ENCODE peak calls at places on chromosomes 11 and 22, in four cellular contexts. R is CD4-positive, alpha-beta memory T cell; Z is kidney; U is IMR-90. T is an unnamed sample.

GRCh38 chr11:113874920-113875413 is 405 bp downstream of the USP28 start:
- DNase-seq in U (peak; percentile 35), Z (no peak), R (no peak), T (no peak)

GRCh38 chr11:65646288-65646734 is 8.4 kb downstream of the SIPA1 start:
- DNase-seq in Z (peak; percentile 80), U (no peak), R (no peak), T (no peak)

GRCh38 chr22:20645954-20646353 is 128.0 kb upstream of the SERPIND1 start:
- DNase-seq in U (no peak), R (no peak), Z (no peak), T (no peak)

GRCh38 chr11:58768137-58768536 is 36.4 kb upstream of the GLYAT start:
- DNase-seq in R (no peak), Z (no peak), U (no peak), T (no peak)

GRCh38 chr11:73969991-73970800 is 12.4 kb downstream of the UCP2 start:
- DNase-seq in U (no peak), R (no peak), Z (peak; percentile 53), T (no peak)

GRCh38 chr11:118657238-118657637 is 22.2 kb downstream of the TREH start:
- DNase-seq in U (no peak), Z (peak; percentile 36), R (no peak), T (no peak)

GRCh38 chr22:32644252-32645100 is 157.0 kb upstream of the TIMP3 start:
- DNase-seq in Z (peak; percentile 90), U (peak; percentile 59), R (peak; percentile 19), T (no peak)

GRCh38 chr11:29310706-29311342 is 706.0 kb downstream of the KCNA4 start:
- DNase-seq in Z (no peak), R (no peak), U (peak; percentile 49), T (no peak)

GRCh38 chr22:21082248-21082647 is 36.5 kb downstream of the LRRC74B start:
- DNase-seq in U (peak; percentile 25), Z (no peak), R (no peak), T (no peak)

GRCh38 chr11:8691601-8692000 is 9.0 kb downstream of the RPL27A start:
- DNase-seq in U (no peak), Z (peak; percentile 16), R (no peak), T (no peak)

GRCh38 chr11:78045851-78046485 is 17.7 kb upstream of the THRSP start:
- DNase-seq in Z (peak; percentile 93), R (peak; percentile 82), U (peak; percentile 59), T (peak; percentile 84)

GRCh38 chr11:134341805-134342571 is 10.2 kb downstream of the GLB1L2 start:
- DNase-seq in U (no peak), Z (peak; percentile 67), R (no peak), T (no peak)

GRCh38 chr11:64545605-64546004 is 45.4 kb upstream of the SLC22A12 start:
- DNase-seq in R (no peak), Z (no peak), U (peak; percentile 69), T (no peak)

GRCh38 chr22:28410050-28410816 is 269.4 kb downstream of the TTC28 start:
- DNase-seq in R (no peak), Z (no peak), U (peak; percentile 71), T (no peak)

GRCh38 chr11:115674831-115675230 is 170.6 kb upstream of the CADM1 start:
- DNase-seq in R (no peak), U (no peak), Z (no peak), T (no peak)

GRCh38 chr11:14384338-14384737 is 25.4 kb upstream of the RRAS2 start:
- DNase-seq in U (peak; percentile 81), Z (no peak), R (no peak), T (no peak)

GRCh38 chr11:10604340-10604748 is 35.9 kb upstream of the LYVE1 start:
- DNase-seq in Z (peak; percentile 75), R (no peak), U (peak; percentile 53), T (no peak)

GRCh38 chr11:66011239-66011784 is 496 bp upstream of the CST6 start:
- DNase-seq in U (peak; percentile 53), R (no peak), Z (peak; percentile 79), T (no peak)

GRCh38 chr11:65849366-65849765 is 8.6 kb downstream of the CFL1 start:
- DNase-seq in U (no peak), R (no peak), Z (no peak), T (no peak)

GRCh38 chr11:111941963-111942362 is 4.8 kb downstream of the DIXDC1 start:
- DNase-seq in U (no peak), Z (no peak), R (no peak), T (no peak)

DNA sequence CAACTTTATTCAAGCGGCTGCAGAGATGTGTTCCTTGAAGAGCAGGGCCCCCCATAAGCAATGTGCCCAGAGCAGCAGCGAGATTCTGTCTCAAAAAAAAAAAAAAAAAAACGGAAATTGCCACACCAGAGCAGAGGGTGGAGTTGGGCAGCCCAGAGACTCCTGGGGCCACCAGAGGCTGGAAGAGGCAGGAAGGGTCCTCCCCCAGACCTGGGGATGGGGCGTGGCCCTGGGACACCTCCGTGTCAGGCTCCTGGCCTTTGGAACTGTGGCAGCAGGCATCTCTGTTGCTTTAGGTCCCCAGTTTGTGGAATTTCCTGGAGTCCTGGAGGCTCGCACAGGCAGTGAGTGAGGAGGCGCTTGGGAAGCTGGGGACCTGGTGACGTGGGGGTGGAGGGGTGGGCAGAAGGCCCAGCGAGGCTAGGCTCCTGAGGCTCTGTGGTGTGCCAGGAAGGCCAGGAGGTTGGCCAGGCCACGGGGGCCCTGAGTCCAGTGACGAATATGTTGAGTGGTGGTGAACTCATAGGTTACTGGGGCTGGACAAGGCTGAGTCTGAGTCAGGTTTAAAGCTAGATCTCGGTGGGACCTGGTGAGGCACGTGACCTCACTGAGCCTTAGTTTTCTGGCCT is 735.6 kb downstream of the BRD1 start:
- DNase-seq in Z (peak; percentile 39), R (no peak), U (no peak), T (no peak)
- H3K9me3 ChIP-seq in Z (no peaks in the 10 kb centered on the region), R (no peaks in the 10 kb centered on the region), U (peaks cover 59% of the 10 kb centered on the region), T (no peaks in the 10 kb centered on the region)

DNA sequence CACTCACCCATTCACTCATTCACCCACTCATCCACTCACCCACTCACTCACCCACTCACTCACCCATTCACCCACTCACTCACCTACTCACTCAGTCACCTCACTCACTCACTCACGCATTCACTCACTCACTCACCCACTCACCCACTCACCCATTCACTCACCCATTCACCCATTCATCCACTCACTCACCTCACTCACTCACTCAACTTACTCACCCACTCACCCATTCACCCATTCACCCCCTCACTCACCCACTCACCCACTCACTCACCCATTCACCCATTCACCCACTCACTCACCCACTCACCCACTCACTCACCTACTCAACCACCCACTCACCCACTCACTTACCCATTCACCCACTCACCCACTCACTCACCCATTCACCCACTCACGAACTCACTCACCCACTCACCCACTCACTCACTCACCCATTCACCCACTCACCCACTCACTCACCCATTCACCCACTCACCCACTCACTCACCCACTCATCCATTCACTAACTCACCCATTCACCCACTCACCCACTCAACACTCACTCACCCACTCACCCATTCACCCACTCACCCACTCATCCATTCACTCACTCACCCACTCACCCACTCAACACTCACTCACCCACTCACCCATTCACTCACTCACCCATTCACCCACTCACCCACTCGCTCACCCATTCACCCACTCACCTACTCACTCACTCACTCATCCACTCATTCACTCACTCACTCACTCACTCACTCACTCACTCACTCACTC is 13.7 kb downstream of the MUC5AC start:
- DNase-seq in R (no peak), Z (peak; percentile 3), U (no peak), T (no peak)
- H3K9me3 ChIP-seq in R (no peaks in the 10 kb centered on the region), Z (no peaks in the 10 kb centered on the region), U (peaks cover 2% of the 10 kb centered on the region), T (no peaks in the 10 kb centered on the region)

DNA sequence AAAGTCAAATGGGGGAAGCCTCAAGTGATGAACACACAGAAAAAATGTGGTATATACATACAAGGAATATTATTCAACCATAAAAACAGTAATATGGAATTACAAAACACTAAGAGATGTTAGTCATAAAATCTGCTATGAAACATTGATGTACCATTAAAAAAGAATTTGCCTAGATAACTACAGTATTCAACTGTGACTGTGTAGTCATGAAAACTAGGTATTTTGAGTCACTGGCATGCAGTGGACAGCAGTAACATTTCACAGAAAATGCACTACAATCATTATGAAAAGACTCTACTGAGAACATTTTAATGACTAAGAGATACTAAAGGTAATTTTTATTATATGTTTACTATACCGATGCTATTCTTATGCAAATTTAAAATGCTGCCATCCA is 11.7 kb downstream of the ZNF195 start:
- DNase-seq in Z (no peak), U (no peak), R (no peak), T (no peak)
- H3K9me3 ChIP-seq in Z (peaks cover 13% of the 10 kb centered on the region), U (peaks cover 35% of the 10 kb centered on the region), R (peaks cover 8% of the 10 kb centered on the region), T (peaks cover 26% of the 10 kb centered on the region)

DNA sequence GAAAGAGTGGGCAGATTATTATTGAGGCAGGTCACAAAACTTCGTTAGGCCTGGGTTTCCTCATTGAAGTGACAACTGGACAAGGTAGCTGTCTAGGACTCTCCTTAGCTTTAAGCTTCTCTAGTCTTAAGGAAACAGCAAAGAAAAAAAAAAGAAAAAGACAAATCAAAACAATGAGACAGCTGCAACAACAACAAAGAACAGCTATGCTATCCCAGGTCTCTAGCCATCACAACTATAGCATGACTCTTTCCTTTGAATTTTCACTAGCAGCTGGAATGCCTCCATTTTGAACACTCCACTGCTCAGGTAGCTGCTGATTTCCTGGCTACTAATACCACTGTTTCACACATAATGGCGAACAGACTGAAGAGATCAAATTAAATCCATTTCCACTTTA is 302.4 kb upstream of the SORL1-AS1 start:
- DNase-seq in Z (no peak), U (no peak), R (no peak), T (no peak)
- H3K9me3 ChIP-seq in Z (no peaks in the 10 kb centered on the region), U (no peaks in the 10 kb centered on the region), R (no peaks in the 10 kb centered on the region), T (no peaks in the 10 kb centered on the region)